ENCODE peak calls at places on chromosomes 16 and 17, in five cellular contexts. One of them, this sample, is unnamed.

GRCh38 chr17:64779344-64780095 is 117.4 kb upstream of the SMURF2 start:
- DNase-seq in HCT116: no peak
- DNase-seq in GM12878: no peak
- DNase-seq in HepG2: no peak
- DNase-seq in K562: no peak
- DNase-seq in this sample: no peak

GRCh38 chr17:37567137-37567927 is 41.9 kb downstream of the SYNRG start:
- DNase-seq in HCT116: no peak
- DNase-seq in GM12878: no peak
- DNase-seq in HepG2: no peak
- DNase-seq in K562: no peak
- DNase-seq in this sample: no peak

GRCh38 chr17:31015639-31016038 is 44.8 kb downstream of the RNF135 start:
- DNase-seq in HCT116: no peak
- DNase-seq in GM12878: no peak
- DNase-seq in HepG2: no peak
- DNase-seq in K562: no peak
- DNase-seq in this sample: no peak

GRCh38 chr16:56551796-56552738 is 12.8 kb upstream of the MT4 start:
- DNase-seq in HCT116: no peak
- DNase-seq in GM12878: no peak
- DNase-seq in HepG2: peak
- DNase-seq in K562: no peak
- DNase-seq in this sample: no peak

GRCh38 chr17:32504166-32504990 is 17.6 kb downstream of the CDK5R1 start:
- DNase-seq in HCT116: no peak
- DNase-seq in GM12878: no peak
- DNase-seq in HepG2: no peak
- DNase-seq in K562: no peak
- DNase-seq in this sample: no peak

GRCh38 chr17:44331249-44331760 is 6.7 kb upstream of the SLC25A39 start:
- DNase-seq in HCT116: peak
- DNase-seq in GM12878: no peak
- DNase-seq in HepG2: peak
- DNase-seq in K562: peak
- DNase-seq in this sample: no peak

GRCh38 chr17:49680314-49680713 is 2.4 kb upstream of the SPOP start:
- DNase-seq in HCT116: no peak
- DNase-seq in GM12878: no peak
- DNase-seq in HepG2: no peak
- DNase-seq in K562: no peak
- DNase-seq in this sample: no peak

GRCh38 chr17:20032636-20033035 is 23.5 kb downstream of the SPECC1 start:
- DNase-seq in HCT116: no peak
- DNase-seq in GM12878: no peak
- DNase-seq in HepG2: no peak
- DNase-seq in K562: no peak
- DNase-seq in this sample: no peak

GRCh38 chr17:49063652-49064051 is 66.5 kb downstream of the IGF2BP1 start:
- DNase-seq in HCT116: no peak
- DNase-seq in GM12878: no peak
- DNase-seq in HepG2: no peak
- DNase-seq in K562: no peak
- DNase-seq in this sample: no peak

GRCh38 chr16:50618238-50618918 is 62.7 kb downstream of the SNX20 start:
- DNase-seq in HCT116: no peak
- DNase-seq in GM12878: no peak
- DNase-seq in HepG2: no peak
- DNase-seq in K562: no peak
- DNase-seq in this sample: no peak

GRCh38 chr16:11094075-11094593 is 149.8 kb downstream of the CLEC16A start:
- DNase-seq in HCT116: peak
- DNase-seq in GM12878: peak
- DNase-seq in HepG2: no peak
- DNase-seq in K562: peak
- DNase-seq in this sample: no peak

GRCh38 chr17:7252176-7253043 is at the start of gene ELP5:
- DNase-seq in HCT116: peak
- DNase-seq in GM12878: peak
- DNase-seq in HepG2: peak
- DNase-seq in K562: peak
- DNase-seq in this sample: no peak

GRCh38 chr17:68141050-68141449 is 105.5 kb downstream of the KPNA2 start:
- DNase-seq in HCT116: no peak
- DNase-seq in GM12878: no peak
- DNase-seq in HepG2: no peak
- DNase-seq in K562: no peak
- DNase-seq in this sample: no peak

GRCh38 chr17:19508327-19508867 is 25.3 kb upstream of the SLC47A1 start:
- DNase-seq in HCT116: no peak
- DNase-seq in GM12878: no peak
- DNase-seq in HepG2: no peak
- DNase-seq in K562: peak
- DNase-seq in this sample: no peak

GRCh38 chr17:76641501-76641900 is 2.1 kb downstream of the ST6GALNAC1 start:
- DNase-seq in HCT116: peak
- DNase-seq in GM12878: no peak
- DNase-seq in HepG2: peak
- DNase-seq in K562: no peak
- DNase-seq in this sample: no peak

GRCh38 chr17:7080445-7081041 is 492 bp upstream of the CLEC10A start:
- DNase-seq in HCT116: no peak
- DNase-seq in GM12878: no peak
- DNase-seq in HepG2: no peak
- DNase-seq in K562: no peak
- DNase-seq in this sample: no peak

GRCh38 chr17:19376799-19377198 is 1.5 kb upstream of the MAPK7 start:
- DNase-seq in HCT116: peak
- DNase-seq in GM12878: no peak
- DNase-seq in HepG2: no peak
- DNase-seq in K562: no peak
- DNase-seq in this sample: no peak

GRCh38 chr16:67400901-67401300 is 7.6 kb upstream of the TPPP3 start:
- DNase-seq in HCT116: no peak
- DNase-seq in GM12878: no peak
- DNase-seq in HepG2: no peak
- DNase-seq in K562: no peak
- DNase-seq in this sample: no peak

GRCh38 chr17:75047398-75048098 is 523 bp downstream of the KCTD2 start:
- DNase-seq in HCT116: no peak
- DNase-seq in GM12878: no peak
- DNase-seq in HepG2: no peak
- DNase-seq in K562: no peak
- DNase-seq in this sample: no peak

GRCh38 chr16:27080870-27081269 is 14.1 kb downstream of the C16orf82 start:
- DNase-seq in HCT116: peak
- DNase-seq in GM12878: no peak
- DNase-seq in HepG2: peak
- DNase-seq in K562: peak
- DNase-seq in this sample: no peak

GRCh38 chr17:81741049-81741593 is 29.0 kb downstream of the SLC25A10 start:
- DNase-seq in HCT116: no peak
- DNase-seq in GM12878: no peak
- DNase-seq in HepG2: no peak
- DNase-seq in K562: no peak
- DNase-seq in this sample: no peak

GRCh38 chr16:12531937-12532336 is 271.8 kb downstream of the CPPED1 start:
- DNase-seq in HCT116: no peak
- DNase-seq in GM12878: no peak
- DNase-seq in HepG2: no peak
- DNase-seq in K562: no peak
- DNase-seq in this sample: no peak

GRCh38 chr16:29231231-29231630 is 175.3 kb downstream of the NPIPB11 start:
- DNase-seq in HCT116: no peak
- DNase-seq in GM12878: no peak
- DNase-seq in HepG2: no peak
- DNase-seq in K562: no peak
- DNase-seq in this sample: peak

DNA sequence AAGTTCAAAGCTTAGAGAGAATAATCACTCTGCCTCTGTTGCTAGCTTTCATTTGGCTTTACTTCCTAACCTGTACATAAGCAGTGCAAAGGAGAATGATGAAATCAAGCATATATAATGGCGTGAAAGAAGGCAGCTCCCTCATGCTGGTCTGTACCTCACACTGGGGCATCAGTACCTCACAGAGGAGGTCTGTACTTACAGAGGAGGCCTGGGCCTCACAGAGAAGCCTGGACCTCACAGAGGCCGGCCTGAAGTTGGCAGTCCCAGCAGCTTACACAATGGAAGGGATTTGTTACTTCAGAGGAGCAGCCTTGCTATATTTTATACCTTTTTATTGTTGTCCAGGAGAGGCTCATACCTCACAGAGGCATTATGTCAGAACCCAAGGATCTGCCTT is 53.2 kb upstream of the MSI2 start:
- DNase-seq in HCT116: no peak
- DNase-seq in GM12878: no peak
- DNase-seq in HepG2: no peak
- DNase-seq in K562: no peak
- DNase-seq in this sample: no peak
- TF ChIP-seq YY1 in HCT116: no peak
- TF ChIP-seq YY1 in GM12878: no peak
- TF ChIP-seq YY1 in HepG2: no peak
- TF ChIP-seq YY1 in K562: no peak
- TF ChIP-seq YY1 in this sample: no peak

GRCh38 chr17:40287494-40288369 is at the start of gene CDC6:
- DNase-seq in HCT116: peak
- DNase-seq in GM12878: peak
- DNase-seq in HepG2: peak
- DNase-seq in K562: peak
- DNase-seq in this sample: peak
- TF ChIP-seq POLR2A in HCT116: peak
- TF ChIP-seq POLR2A in GM12878: peak
- TF ChIP-seq POLR2A in HepG2: peak
- TF ChIP-seq POLR2A in K562: peak
- TF ChIP-seq POLR2A in this sample: peak

GRCh38 chr17:17143501-17143900 is 62.6 kb downstream of the PLD6 start:
- DNase-seq in HCT116: no peak
- DNase-seq in GM12878: no peak
- DNase-seq in HepG2: no peak
- DNase-seq in K562: no peak
- DNase-seq in this sample: no peak
- TF ChIP-seq YY1 in HCT116: no peak
- TF ChIP-seq YY1 in GM12878: no peak
- TF ChIP-seq YY1 in HepG2: no peak
- TF ChIP-seq YY1 in K562: no peak
- TF ChIP-seq YY1 in this sample: no peak

GRCh38 chr17:80388175-80388574 is 26.8 kb upstream of the ENDOV start:
- DNase-seq in HCT116: no peak
- DNase-seq in GM12878: no peak
- DNase-seq in HepG2: no peak
- DNase-seq in K562: no peak
- DNase-seq in this sample: no peak
- TF ChIP-seq POLR2A in HCT116: no peak
- TF ChIP-seq POLR2A in GM12878: no peak
- TF ChIP-seq POLR2A in HepG2: no peak
- TF ChIP-seq POLR2A in K562: no peak
- TF ChIP-seq POLR2A in this sample: no peak

GRCh38 chr17:2957631-2958286 is 105.6 kb downstream of the OR1D5 start:
- DNase-seq in HCT116: no peak
- DNase-seq in GM12878: no peak
- DNase-seq in HepG2: no peak
- DNase-seq in K562: no peak
- DNase-seq in this sample: no peak
- TF ChIP-seq YY1 in HCT116: no peak
- TF ChIP-seq YY1 in GM12878: no peak
- TF ChIP-seq YY1 in HepG2: no peak
- TF ChIP-seq YY1 in K562: no peak
- TF ChIP-seq YY1 in this sample: no peak

DNA sequence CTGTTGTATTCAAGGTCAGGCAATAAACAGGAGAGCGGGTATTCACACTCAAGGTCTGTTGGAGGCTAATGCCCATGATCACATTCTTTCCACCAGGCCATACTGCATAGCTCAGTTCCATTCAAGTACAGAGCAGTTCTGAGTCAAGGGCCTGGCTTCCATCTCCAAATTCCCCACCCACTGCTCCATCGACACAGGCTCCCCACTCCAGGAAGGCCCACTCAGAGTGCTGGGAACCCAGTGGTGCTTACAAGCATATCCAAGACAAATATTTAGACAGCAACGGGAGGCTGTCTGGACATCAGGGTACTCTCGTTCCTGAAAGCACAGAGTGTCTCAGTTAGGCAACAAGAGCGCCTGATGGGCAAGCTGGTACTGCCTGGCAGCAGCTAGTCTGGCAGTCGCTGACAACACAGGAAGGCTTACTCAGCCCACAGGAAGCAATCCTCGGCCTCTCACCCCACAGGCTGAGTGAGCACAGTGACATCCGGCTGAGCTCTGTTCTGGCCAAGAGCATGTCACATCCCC is 40.9 kb downstream of the RFFL start:
- DNase-seq in HCT116: no peak
- DNase-seq in GM12878: no peak
- DNase-seq in HepG2: peak
- DNase-seq in K562: no peak
- DNase-seq in this sample: no peak
- TF ChIP-seq POLR2A in HCT116: no peak
- TF ChIP-seq POLR2A in GM12878: peak
- TF ChIP-seq POLR2A in HepG2: no peak
- TF ChIP-seq POLR2A in K562: no peak
- TF ChIP-seq POLR2A in this sample: no peak

GRCh38 chr17:47603830-47604229 is 45.9 kb upstream of the KPNB1 start:
- DNase-seq in HCT116: no peak
- DNase-seq in GM12878: no peak
- DNase-seq in HepG2: no peak
- DNase-seq in K562: no peak
- DNase-seq in this sample: no peak

GRCh38 chr17:47607481-47607880 is 42.2 kb upstream of the KPNB1 start:
- DNase-seq in HCT116: no peak
- DNase-seq in GM12878: no peak
- DNase-seq in HepG2: no peak
- DNase-seq in K562: no peak
- DNase-seq in this sample: no peak

GRCh38 chr17:47605006-47605405 is 44.7 kb upstream of the KPNB1 start:
- DNase-seq in HCT116: no peak
- DNase-seq in GM12878: no peak
- DNase-seq in HepG2: no peak
- DNase-seq in K562: no peak
- DNase-seq in this sample: no peak

DNA sequence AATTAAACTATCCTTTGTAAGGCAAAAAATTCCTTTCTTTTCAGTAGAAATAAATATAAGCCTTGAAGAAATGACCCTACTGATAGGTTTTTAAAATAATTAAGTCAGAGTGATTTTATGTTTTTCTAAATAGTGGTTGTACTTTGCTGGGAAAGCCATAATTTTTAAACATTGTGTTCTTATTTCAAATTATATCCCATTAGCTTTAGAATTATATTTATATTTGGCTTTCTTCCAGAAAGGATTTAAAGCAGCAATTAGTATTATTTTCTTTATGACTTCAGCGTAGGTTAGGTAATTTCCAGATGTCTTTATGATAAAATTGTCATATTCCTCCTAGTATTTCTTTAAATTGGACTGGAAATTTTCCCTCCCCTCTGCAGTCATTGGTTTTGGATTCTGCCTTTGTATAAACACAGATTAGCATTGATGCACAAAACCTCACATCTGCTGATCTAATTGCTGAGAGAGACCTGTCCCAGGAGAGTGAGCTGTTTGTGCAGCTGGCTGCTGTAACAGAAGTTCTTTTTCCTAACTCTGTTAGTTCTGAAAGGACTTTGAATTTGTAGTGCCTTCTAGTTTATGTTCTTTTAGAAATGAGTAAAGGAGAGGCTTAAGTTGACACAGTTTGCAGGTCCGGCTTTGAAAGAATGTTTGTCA is 45.3 kb upstream of the KPNB1 start:
- DNase-seq in HCT116: no peak
- DNase-seq in GM12878: no peak
- DNase-seq in HepG2: no peak
- DNase-seq in K562: no peak
- DNase-seq in this sample: no peak
- TF ChIP-seq YY1 in HCT116: no peak
- TF ChIP-seq YY1 in GM12878: no peak
- TF ChIP-seq YY1 in HepG2: no peak
- TF ChIP-seq YY1 in K562: no peak
- TF ChIP-seq YY1 in this sample: no peak